ENCODE peak calls at places on chromosomes 6 and 20, in six cellular contexts. Z is K562, G is A549, E is HepG2, F is H1, P is GM12878. W is an unnamed sample.

GRCh38 chr20:32960222-32960518 is 44.1 kb downstream of the SUN5 start:
- DNase-seq in P (no peak), Z (no peak), G (no peak), E (no peak), F (no peak), W (no peak)

GRCh38 chr6:53643481-53643965 is 22.0 kb downstream of the KLHL31 start:
- DNase-seq in F (no peak), P (no peak), G (no peak), E (peak), Z (no peak), W (peak)

GRCh38 chr20:45407067-45407745 is 883 bp upstream of the DBNDD2 start:
- DNase-seq in E (no peak), P (no peak), F (no peak), Z (peak), G (no peak), W (no peak)

GRCh38 chr20:50012282-50013263 is 29.8 kb downstream of the SNAI1 start:
- DNase-seq in Z (peak), E (no peak), G (no peak), F (no peak), P (no peak), W (no peak)

GRCh38 chr6:53744321-53744720 is 50.5 kb upstream of the LRRC1 start:
- DNase-seq in G (no peak), P (no peak), E (no peak), Z (no peak), F (no peak), W (no peak)

GRCh38 chr20:4153251-4153650 is 137.9 kb upstream of the RNF24 start:
- DNase-seq in Z (no peak), P (no peak), F (no peak), G (no peak), E (no peak), W (no peak)

GRCh38 chr20:8720089-8720488 is 348.8 kb upstream of the PLCB4 start:
- DNase-seq in E (no peak), F (no peak), Z (no peak), P (no peak), G (no peak), W (no peak)

GRCh38 chr6:52420668-52421358 is 671 bp downstream of the EFHC1 start:
- DNase-seq in F (no peak), P (no peak), Z (peak), E (peak), G (peak), W (peak)

GRCh38 chr6:28802417-28803336 is 121.1 kb downstream of the TRIM27 start:
- DNase-seq in G (peak), F (peak), Z (peak), P (no peak), E (peak), W (peak)

GRCh38 chr20:9570612-9571011 is 56.2 kb downstream of the LAMP5 start:
- DNase-seq in G (no peak), Z (no peak), P (no peak), E (no peak), F (no peak), W (no peak)

GRCh38 chr20:25005220-25005619 is 12.7 kb upstream of the APMAP start:
- DNase-seq in P (no peak), G (peak), Z (no peak), E (no peak), F (no peak), W (peak)

GRCh38 chr6:27096834-27097511 is 150.5 kb upstream of the PRSS16 start:
- DNase-seq in G (peak), Z (peak), E (no peak), P (no peak), F (peak), W (peak)

GRCh38 chr20:38143646-38144554 is 21.2 kb downstream of the TGM2 start:
- DNase-seq in E (peak), P (no peak), F (no peak), G (peak), Z (peak), W (peak)

GRCh38 chr20:48826064-48826463 is 1.7 kb downstream of the PREX1 start:
- DNase-seq in E (no peak), Z (no peak), P (no peak), G (no peak), F (peak), W (no peak)

GRCh38 chr6:149063443-149063842 is 254.1 kb upstream of the TAB2 start:
- DNase-seq in F (no peak), Z (no peak), E (no peak), P (no peak), G (no peak), W (no peak)

GRCh38 chr6:149064026-149065017 is 253.2 kb upstream of the TAB2 start:
- DNase-seq in G (no peak), Z (no peak), F (no peak), P (no peak), E (no peak), W (peak)

GRCh38 chr6:149062653-149063348 is 254.7 kb upstream of the TAB2 start:
- DNase-seq in Z (no peak), P (no peak), E (no peak), F (no peak), G (no peak), W (no peak)

GRCh38 chr6:149061933-149062332 is 255.6 kb upstream of the TAB2 start:
- DNase-seq in E (no peak), F (no peak), Z (no peak), G (no peak), P (no peak), W (no peak)

DNA sequence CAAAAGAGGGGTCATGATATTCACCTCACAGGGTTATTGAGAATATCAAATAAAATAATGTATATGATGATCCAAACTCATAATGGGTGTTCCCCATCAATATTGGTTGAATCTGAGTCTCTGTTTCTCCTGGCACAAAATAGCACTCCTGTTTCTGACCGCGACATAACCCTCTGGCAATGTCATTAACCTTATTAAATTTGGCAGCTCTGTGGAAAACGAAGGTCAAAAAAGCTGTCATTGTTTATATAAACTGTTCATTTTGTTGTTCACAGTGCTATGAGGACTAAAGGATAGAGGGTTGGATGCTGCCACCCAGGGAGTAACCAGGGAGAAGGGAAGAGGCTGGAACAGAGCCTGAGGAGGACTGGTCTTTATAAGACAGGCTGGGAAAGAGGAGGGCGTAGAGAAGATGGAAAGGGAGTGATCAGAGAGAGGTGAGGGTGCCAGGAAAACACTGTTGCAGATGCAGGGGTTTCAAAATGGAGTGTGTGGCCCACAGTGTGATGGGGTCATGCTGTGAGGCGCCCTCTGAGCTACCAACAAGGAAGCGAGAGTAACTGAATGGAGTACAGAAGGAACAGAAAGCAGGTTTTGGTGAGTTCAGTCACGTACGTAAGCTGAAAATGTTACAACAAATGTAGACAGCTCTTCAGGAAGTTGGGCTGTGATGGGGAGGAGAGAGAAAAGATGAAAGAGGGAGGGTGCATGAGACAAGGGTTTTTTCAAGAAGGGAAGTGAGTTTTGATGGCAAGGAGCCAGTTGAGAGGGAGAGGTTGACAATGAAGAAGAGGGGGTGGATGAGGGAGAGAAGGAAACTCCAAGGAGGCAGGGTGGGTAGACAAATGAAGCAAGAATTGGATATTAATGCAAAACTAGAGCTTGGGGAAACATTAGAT is 251.6 kb upstream of the TAB2 start:
- DNase-seq in G (no peak), P (peak), F (no peak), Z (no peak), E (no peak), W (no peak)
- TF ChIP-seq POLR2A in G (no peak), P (peak), F (no peak), Z (no peak), E (no peak), W (no peak)

GRCh38 chr20:2750343-2751251 is 49.8 kb downstream of the CPXM1 start:
- DNase-seq in P (no peak), E (peak), F (no peak), G (peak), Z (peak), W (peak)

GRCh38 chr20:2753456-2754040 is 46.9 kb downstream of the CPXM1 start:
- DNase-seq in F (no peak), P (no peak), E (no peak), Z (no peak), G (no peak), W (no peak)

GRCh38 chr20:2752631-2753455 is 47.6 kb downstream of the CPXM1 start:
- DNase-seq in P (no peak), E (peak), G (peak), F (peak), Z (peak), W (peak)

GRCh38 chr20:2751347-2751867 is 49.0 kb downstream of the CPXM1 start:
- DNase-seq in E (peak), Z (no peak), F (no peak), P (no peak), G (peak), W (no peak)

DNA sequence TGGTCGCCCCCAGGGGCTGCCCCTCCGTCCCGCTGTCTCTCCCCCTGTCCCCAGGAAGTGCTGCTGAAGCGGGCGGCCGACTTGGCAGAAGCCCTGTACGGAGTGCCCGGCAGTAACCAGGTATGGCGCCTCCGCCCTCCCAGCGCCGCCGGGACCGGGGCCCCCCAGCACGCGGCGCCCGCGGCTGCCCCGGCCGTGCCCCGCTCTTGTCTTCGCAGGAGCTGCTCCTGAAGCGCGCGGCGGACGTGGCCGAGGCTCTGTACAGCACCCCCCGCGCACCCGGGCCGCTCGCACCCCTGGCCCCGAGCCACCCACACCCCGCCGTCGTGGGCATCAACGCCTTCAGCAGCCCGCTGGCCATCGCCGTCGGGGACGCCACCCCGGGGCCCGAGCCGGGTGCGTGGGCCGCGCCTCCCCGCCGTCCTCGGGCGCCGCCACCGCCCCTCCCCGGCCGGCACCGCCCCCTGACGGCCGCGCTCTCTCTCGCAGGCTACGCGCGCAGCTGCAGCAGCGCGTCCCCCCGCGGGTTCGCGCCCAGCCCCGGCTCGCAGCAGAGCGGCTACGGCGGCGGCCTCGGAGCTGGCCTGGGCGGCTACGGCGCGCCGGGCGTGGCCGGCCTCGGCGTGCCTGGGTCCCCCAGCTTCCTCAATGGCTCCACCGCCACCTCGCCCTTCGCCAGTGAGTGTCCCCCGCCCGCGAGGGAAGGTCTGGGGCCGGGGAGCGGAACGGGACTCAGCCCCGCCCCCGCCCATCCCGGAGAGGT is 48.4 kb downstream of the CPXM1 start:
- DNase-seq in F (no peak), P (no peak), G (peak), Z (peak), E (no peak), W (no peak)
- H3K4me2 ChIP-seq in F (peak), P (peak), G (peak), Z (peak), E (peak), W (peak)

GRCh38 chr20:62694868-62695267 is 13.8 kb upstream of the NTSR1 start:
- DNase-seq in Z (no peak), G (no peak), E (no peak), F (no peak), P (no peak), W (no peak)
- TF ChIP-seq USF2 in Z (no peak), G (no peak), E (no peak), F (no peak), P (no peak), W (no peak)

GRCh38 chr20:31713312-31714049 is 9.2 kb downstream of the BCL2L1 start:
- DNase-seq in Z (no peak), P (no peak), G (peak), F (no peak), E (peak), W (peak)

GRCh38 chr20:31710423-31711250 is 12.0 kb downstream of the BCL2L1 start:
- DNase-seq in E (no peak), F (no peak), Z (no peak), P (no peak), G (no peak), W (no peak)

GRCh38 chr20:31711416-31712111 is 11.1 kb downstream of the BCL2L1 start:
- DNase-seq in G (no peak), P (no peak), E (peak), Z (no peak), F (no peak), W (no peak)

GRCh38 chr20:31712112-31712553 is 10.5 kb downstream of the BCL2L1 start:
- DNase-seq in F (no peak), P (no peak), E (peak), G (no peak), Z (peak), W (no peak)

DNA sequence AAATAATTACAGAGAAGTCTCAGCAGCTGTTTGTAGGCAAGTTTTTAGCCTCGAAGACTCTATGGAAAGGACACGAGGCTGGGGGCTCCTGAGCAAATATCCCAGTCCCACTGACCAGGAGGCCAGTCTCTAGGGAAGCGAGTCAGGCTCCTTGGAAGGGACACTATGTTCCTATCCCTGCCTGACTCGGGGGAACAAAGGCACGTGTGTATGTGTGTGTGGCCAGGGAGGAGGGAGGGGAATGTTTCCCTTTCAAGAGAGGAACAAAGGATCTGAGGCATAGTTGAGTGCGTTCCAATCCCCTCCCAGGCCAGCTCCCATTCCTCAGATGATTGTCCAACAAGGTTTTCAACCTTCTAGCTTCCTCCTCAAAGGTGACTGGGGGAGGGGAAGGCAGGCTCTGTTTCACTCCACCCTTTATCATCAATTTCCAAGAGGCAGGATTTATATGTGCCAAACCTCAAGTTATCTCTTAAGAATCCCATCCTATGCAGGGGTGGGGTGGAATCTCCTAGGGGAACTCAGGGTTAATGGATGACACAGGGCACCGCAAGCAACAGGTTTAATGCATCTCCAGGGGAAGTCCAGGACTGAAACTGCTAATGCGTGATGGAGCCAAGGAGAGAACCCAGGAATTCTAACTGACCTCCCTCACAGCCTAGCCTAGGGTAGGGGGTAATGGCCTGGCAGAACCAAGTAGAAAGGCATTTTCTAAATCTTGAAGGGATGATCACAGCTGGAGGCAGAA is 9.9 kb downstream of the BCL2L1 start:
- DNase-seq in P (no peak), F (peak), G (peak), E (peak), Z (no peak), W (peak)
- TF ChIP-seq POLR2A in P (no peak), F (no peak), G (no peak), E (no peak), Z (no peak), W (no peak)

GRCh38 chr6:162421004-162421403 is 306.6 kb downstream of the PRKN start:
- DNase-seq in F (no peak), P (no peak), Z (no peak), E (no peak), G (no peak), W (no peak)

GRCh38 chr6:162416845-162417537 is 310.6 kb downstream of the PRKN start:
- DNase-seq in E (no peak), P (no peak), Z (no peak), G (no peak), F (no peak), W (no peak)

DNA sequence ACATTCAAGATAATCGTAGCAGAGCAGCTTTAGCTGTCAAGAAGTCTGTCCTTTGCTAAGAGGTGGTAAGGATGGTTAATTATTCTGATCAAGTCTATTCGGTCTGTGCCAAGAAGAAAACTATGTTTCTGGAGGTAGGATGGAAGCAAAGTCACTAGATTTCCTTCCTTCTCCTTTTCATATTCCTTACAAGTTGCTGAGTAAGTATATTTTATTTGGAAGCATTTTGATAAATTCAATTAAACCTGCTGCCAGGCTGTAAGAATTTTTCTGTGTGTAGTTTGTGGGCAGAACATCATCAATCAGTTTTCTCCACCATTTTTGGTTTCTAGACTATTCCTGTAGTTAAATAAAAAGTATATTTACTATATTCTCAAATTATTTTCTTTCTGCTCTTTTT is 311.3 kb downstream of the PRKN start:
- DNase-seq in G (no peak), F (no peak), Z (no peak), P (no peak), E (no peak), W (no peak)
- H3K4me2 ChIP-seq in G (no peak), F (no peak), Z (no peak), P (no peak), E (no peak), W (no peak)